ENCODE peak calls at places on chromosomes 6 and 20, in four cellular contexts. X is PC-3, J is heart left ventricle, M is tibial nerve. U is an unnamed sample.

GRCh38 chr20:64099086-64099786 is 8.1 kb downstream of the NPBWR2 start:
- DNase-seq in J (no peak), M (no peak), X (no peak), U (no peak)

GRCh38 chr6:20939161-20939775 is 405.0 kb downstream of the CDKAL1 start:
- DNase-seq in J (no peak), X (no peak), M (no peak), U (no peak)

GRCh38 chr20:4158466-4159050 is 143.2 kb upstream of the RNF24 start:
- DNase-seq in M (no peak), X (peak), J (no peak), U (no peak)

GRCh38 chr6:145898376-145898775 is 65.8 kb downstream of the SHPRH start:
- DNase-seq in J (no peak), M (no peak), X (peak), U (peak)

GRCh38 chr20:18705490-18705889 is 108.1 kb upstream of the SCP2D1 start:
- DNase-seq in J (no peak), M (no peak), X (no peak), U (peak)

GRCh38 chr20:40390654-40391053 is 298.4 kb downstream of the MAFB start:
- DNase-seq in X (no peak), M (no peak), J (no peak), U (no peak)

GRCh38 chr6:34536959-34537848 is 18.9 kb downstream of the SPDEF start:
- DNase-seq in M (no peak), X (no peak), J (no peak), U (no peak)

GRCh38 chr6:142716097-142716496 is 228.9 kb downstream of the HIVEP2 start:
- DNase-seq in X (no peak), M (no peak), J (no peak), U (no peak)

GRCh38 chr20:41563087-41563486 is 55.1 kb downstream of the CHD6 start:
- DNase-seq in X (no peak), M (no peak), J (no peak), U (no peak)

GRCh38 chr6:12474167-12475140 is 184.3 kb downstream of the EDN1 start:
- DNase-seq in M (no peak), J (no peak), X (no peak), U (peak)

GRCh38 chr6:125611573-125612399 is 137.6 kb upstream of the HEY2 start:
- DNase-seq in X (no peak), M (no peak), J (peak), U (peak)

GRCh38 chr6:6588924-6589696 is 590 bp downstream of the LY86 start:
- DNase-seq in X (no peak), J (peak), M (no peak), U (no peak)

GRCh38 chr6:6586167-6586566 is 2.4 kb upstream of the LY86 start:
- DNase-seq in J (no peak), M (no peak), X (no peak), U (no peak)

GRCh38 chr6:6586671-6587526 is 1.6 kb upstream of the LY86 start:
- DNase-seq in J (peak), X (no peak), M (no peak), U (no peak)

GRCh38 chr6:6588064-6588923 is at the start of gene LY86:
- DNase-seq in J (peak), M (no peak), X (no peak), U (no peak)

GRCh38 chr6:6587696-6588063 is 840 bp upstream of the LY86 start:
- DNase-seq in J (no peak), M (no peak), X (no peak), U (no peak)
- TF ChIP-seq CTCF in J (no peak), M (no peak), X (no peak), U (no peak)

GRCh38 chr20:53872081-53872541 is 198.3 kb downstream of the BCAS1 start:
- DNase-seq in J (no peak), M (no peak), X (no peak), U (peak)

GRCh38 chr20:53874104-53874503 is 196.3 kb downstream of the BCAS1 start:
- DNase-seq in X (no peak), J (no peak), M (no peak), U (no peak)

GRCh38 chr20:53872561-53873248 is 197.7 kb downstream of the BCAS1 start:
- DNase-seq in J (no peak), X (no peak), M (no peak), U (peak)

GRCh38 chr20:53874706-53875105 is 195.7 kb downstream of the BCAS1 start:
- DNase-seq in X (no peak), M (no peak), J (no peak), U (no peak)

GRCh38 chr20:53873249-53873642 is 197.1 kb downstream of the BCAS1 start:
- DNase-seq in X (no peak), J (no peak), M (no peak), U (no peak)
- H3K4me3 ChIP-seq in X (no peak), J (no peak), M (no peak), U (no peak)

GRCh38 chr6:26087284-26088115 is at the start of gene HFE:
- DNase-seq in X (no peak), M (peak), J (peak), U (peak)
- TF ChIP-seq CTCF in X (no peak), M (peak), J (no peak), U (no peak)

DNA sequence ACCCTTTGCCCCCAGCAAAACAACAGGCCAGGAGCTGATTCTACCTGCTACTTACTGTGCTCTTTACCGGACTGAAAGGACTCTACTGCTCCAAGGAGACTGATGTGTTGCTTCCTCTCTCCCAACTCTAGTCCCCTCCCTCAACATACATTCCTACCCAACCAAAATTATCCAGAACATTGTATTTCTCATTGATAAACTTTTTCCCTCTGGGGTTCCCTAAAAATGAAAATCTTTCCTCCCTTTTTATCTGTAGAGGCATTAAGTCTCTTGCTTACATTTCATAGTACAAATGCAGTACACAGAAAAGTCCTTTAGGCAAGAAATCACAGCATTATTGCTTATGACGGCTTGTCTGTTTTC is 940 bp upstream of the HS3ST5 start:
- DNase-seq in X (no peak), M (no peak), J (no peak), U (no peak)
- H3K4me3 ChIP-seq in X (peak), M (peak), J (no peak), U (no peak)

GRCh38 chr6:157079277-157079676 is 244.0 kb downstream of the TMEM242 start:
- DNase-seq in X (no peak), M (no peak), J (no peak), U (no peak)

GRCh38 chr6:157079774-157080173 is 243.5 kb downstream of the TMEM242 start:
- DNase-seq in M (no peak), X (no peak), J (no peak), U (no peak)

GRCh38 chr6:157086632-157087031 is 236.7 kb downstream of the TMEM242 start:
- DNase-seq in X (no peak), J (no peak), M (no peak), U (no peak)

GRCh38 chr6:157080986-157081391 is 242.3 kb downstream of the TMEM242 start:
- DNase-seq in J (no peak), M (no peak), X (no peak), U (no peak)

DNA sequence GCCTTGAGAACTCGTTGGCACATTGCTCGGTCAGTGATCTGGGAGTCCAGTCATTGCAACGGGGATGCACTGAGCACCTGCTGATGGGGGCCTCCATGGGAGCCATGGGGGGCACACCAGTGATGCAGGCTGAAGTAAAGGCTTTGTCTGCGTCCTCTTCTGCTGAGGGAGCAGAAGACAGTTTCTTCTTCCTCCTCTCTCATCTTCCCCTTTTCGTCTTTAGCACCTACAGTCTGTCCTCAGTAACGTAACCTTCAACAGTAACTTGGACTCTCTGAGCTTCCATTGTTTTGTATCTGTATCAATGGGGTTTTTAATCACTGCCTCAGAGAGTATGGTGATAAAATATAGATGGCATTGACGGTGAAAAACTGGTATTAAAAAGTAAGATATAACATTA is 240.0 kb downstream of the TMEM242 start:
- DNase-seq in J (no peak), X (no peak), M (no peak), U (no peak)
- TF ChIP-seq CTCF in J (no peak), X (no peak), M (no peak), U (no peak)